ENCODE peak calls at places on chromosomes 6 and 20, in eight cellular contexts. J is stomach, D is adipocyte, Q is upper lobe of right lung, X is renal cortical epithelial cell, P is GDM1, L is NCI-H1105, O is HEK293T. A is an unnamed sample.
A peak's percentile ranks its signal among the peaks of the same experiment; 100 is the strongest.

GRCh38 chr20:53943522-53944291 is 126.7 kb downstream of the BCAS1 start:
- DNase-seq in X (no peak), L (no peak), P (peak; percentile 8), Q (no peak), O (peak; percentile 35), D (peak; percentile 73), J (no peak), A (no peak)

GRCh38 chr6:5763407-5763806 is 243.3 kb downstream of the NRN1 start:
- DNase-seq in D (peak; percentile 2), X (peak; percentile 16), L (no peak), O (no peak), P (no peak), Q (no peak), J (no peak), A (no peak)

GRCh38 chr6:157849288-157850017 is 26.4 kb downstream of the SNX9 start:
- DNase-seq in L (no peak), X (no peak), D (no peak), O (no peak), J (no peak), P (no peak), Q (no peak), A (no peak)

GRCh38 chr6:79605061-79605460 is 26.1 kb upstream of the SH3BGRL2 start:
- DNase-seq in O (no peak), D (no peak), J (no peak), Q (no peak), L (no peak), P (no peak), X (no peak), A (no peak)

GRCh38 chr6:22108199-22108598 is 188.6 kb downstream of the PRL start:
- DNase-seq in O (no peak), P (no peak), D (no peak), Q (no peak), L (no peak), J (no peak), X (peak; percentile 90), A (no peak)

GRCh38 chr20:48066256-48066655 is 281.0 kb upstream of the SULF2 start:
- DNase-seq in J (no peak), Q (no peak), D (peak; percentile 25), O (no peak), X (peak; percentile 78), L (no peak), P (no peak), A (peak; percentile 6)

GRCh38 chr20:32598606-32599005 is 13.5 kb upstream of the NOL4L start:
- DNase-seq in X (no peak), Q (no peak), J (no peak), L (no peak), D (no peak), O (no peak), P (no peak), A (no peak)

GRCh38 chr20:25269057-25269832 is 21.4 kb downstream of the PYGB start:
- DNase-seq in O (no peak), X (no peak), J (peak; percentile 21), D (no peak), P (no peak), Q (peak; percentile 10), L (no peak), A (no peak)

A was measured in fibroblast of gingiva.